ENCODE peak calls at places on chromosomes 5 and 9, in ten cellular contexts. Y, J, F, E, X, D, Z, O, P and T are unnamed samples.

GRCh38 chr9:128723352-128723865 is 518 bp downstream of the ZDHHC12 start:
- DNase-seq in Y (no peak), P (no peak), F (no peak), O (peak), X (no peak), D (no peak), J (no peak), E (no peak), Z (no peak), T (no peak)

GRCh38 chr5:142151436-142152382 is 43.1 kb downstream of the NDFIP1 start:
- DNase-seq in Y (peak), Z (peak), D (peak), E (peak), J (no peak), F (peak), X (peak), P (peak), O (peak), T (peak)

GRCh38 chr5:60674251-60674650 is 25.7 kb downstream of the DEPDC1B start:
- DNase-seq in P (no peak), X (no peak), Z (no peak), F (no peak), O (no peak), J (no peak), D (no peak), E (no peak), Y (no peak), T (no peak)

GRCh38 chr5:19733612-19734495 is 254.1 kb downstream of the CDH18 start:
- DNase-seq in O (no peak), D (no peak), X (no peak), J (no peak), Y (no peak), F (no peak), P (no peak), Z (no peak), E (no peak), T (no peak)

GRCh38 chr5:57193757-57194413 is 20.0 kb downstream of the GPBP1 start:
- DNase-seq in X (no peak), P (no peak), O (no peak), D (no peak), F (no peak), E (no peak), Z (no peak), Y (no peak), J (no peak), T (no peak)

GRCh38 chr5:54556136-54556535 is 38.6 kb downstream of the SNX18 start:
- DNase-seq in D (no peak), F (no peak), E (no peak), P (no peak), O (no peak), J (no peak), Z (no peak), Y (no peak), X (peak), T (no peak)

GRCh38 chr5:567664-568060 is 43.4 kb upstream of the SLC9A3 start:
- DNase-seq in F (no peak), X (no peak), D (no peak), E (no peak), Z (no peak), P (no peak), Y (no peak), J (no peak), O (no peak), T (no peak)

GRCh38 chr9:15541862-15542261 is 11.0 kb upstream of the CCDC171 start:
- DNase-seq in P (no peak), Z (no peak), F (no peak), O (no peak), X (no peak), Y (no peak), D (no peak), J (no peak), E (no peak), T (no peak)

GRCh38 chr5:87541033-87541432 is 128.3 kb upstream of the CCNH start:
- DNase-seq in Y (peak), E (peak), F (no peak), P (no peak), D (peak), X (peak), J (no peak), O (no peak), Z (no peak), T (peak)

GRCh38 chr9:2260401-2261306 is 245.5 kb downstream of the SMARCA2 start:
- DNase-seq in F (no peak), D (peak), Z (peak), E (no peak), O (no peak), P (no peak), Y (peak), J (no peak), X (peak), T (no peak)

GRCh38 chr9:71936066-71936465 is 24.6 kb downstream of the C9orf85 start:
- DNase-seq in E (no peak), Y (no peak), F (no peak), Z (no peak), J (no peak), X (peak), D (no peak), P (no peak), O (no peak), T (no peak)

GRCh38 chr5:113264061-113264460 is 170.7 kb downstream of the TSSK1B start:
- DNase-seq in X (no peak), D (no peak), O (no peak), P (no peak), J (no peak), E (no peak), F (no peak), Z (no peak), Y (peak), T (no peak)

GRCh38 chr5:32055891-32056866 is 117.9 kb downstream of the GOLPH3 start:
- DNase-seq in Z (no peak), O (no peak), Y (no peak), E (no peak), J (no peak), F (no peak), D (no peak), P (no peak), X (no peak), T (no peak)

GRCh38 chr5:173020154-173020581 is 36.0 kb upstream of the CREBRF start:
- DNase-seq in X (no peak), E (no peak), Z (no peak), Y (no peak), O (no peak), D (no peak), F (no peak), J (no peak), P (no peak), T (no peak)

GRCh38 chr5:40879163-40879942 is 29.9 kb upstream of the C7 start:
- DNase-seq in X (peak), Z (no peak), J (no peak), O (peak), E (peak), Y (peak), F (peak), D (peak), P (no peak), T (no peak)

GRCh38 chr5:84494453-84494852 is 109.8 kb upstream of the EDIL3 start:
- DNase-seq in X (no peak), J (no peak), E (no peak), O (no peak), D (no peak), F (no peak), Y (no peak), P (no peak), Z (no peak), T (no peak)

GRCh38 chr5:54881286-54882005 is 103.9 kb downstream of the ESM1 start:
- DNase-seq in J (no peak), F (no peak), E (no peak), D (no peak), X (no peak), Z (no peak), P (no peak), Y (no peak), O (no peak), T (no peak)

GRCh38 chr5:93677344-93678021 is 63.9 kb downstream of the POU5F2 start:
- DNase-seq in O (peak), D (peak), P (no peak), F (no peak), J (no peak), E (peak), Y (peak), X (peak), Z (peak), T (peak)

GRCh38 chr9:109799141-109799540 is 19.1 kb downstream of the PALM2AKAP2 start:
- DNase-seq in F (no peak), Z (no peak), J (no peak), E (no peak), P (no peak), O (no peak), D (no peak), Y (no peak), X (no peak), T (no peak)

GRCh38 chr5:6399978-6400910 is 21.9 kb upstream of the MED10 start:
- DNase-seq in O (no peak), Y (no peak), Z (no peak), F (no peak), X (peak), P (no peak), D (no peak), J (no peak), E (no peak), T (peak)

GRCh38 chr9:101510344-101510940 is 23.2 kb upstream of the RNF20 start:
- DNase-seq in D (no peak), P (no peak), F (no peak), Z (no peak), J (no peak), X (no peak), Y (no peak), E (no peak), O (no peak), T (no peak)

GRCh38 chr9:69019808-69020207 is 5.9 kb upstream of the PRKACG start:
- DNase-seq in F (no peak), Y (no peak), O (peak), P (peak), Z (no peak), E (no peak), J (no peak), D (no peak), X (no peak), T (no peak)

GRCh38 chr9:91065231-91066041 is 263.8 kb downstream of the SYK start:
- DNase-seq in Z (no peak), X (no peak), F (no peak), E (no peak), D (no peak), Y (no peak), P (no peak), O (no peak), J (no peak), T (peak)

GRCh38 chr5:56961746-56962145 is 9.8 kb upstream of the MIER3 start:
- DNase-seq in P (no peak), E (no peak), O (no peak), X (no peak), Z (no peak), D (no peak), F (no peak), J (no peak), Y (no peak), T (no peak)

GRCh38 chr5:83844320-83845068 is 123.8 kb upstream of the HAPLN1 start:
- DNase-seq in D (no peak), X (no peak), P (no peak), F (peak), O (no peak), Z (no peak), E (peak), J (no peak), Y (peak), T (no peak)

GRCh38 chr5:106749826-106750225 is 920.9 kb downstream of the EFNA5 start:
- DNase-seq in P (no peak), Z (no peak), J (no peak), X (no peak), Y (no peak), E (no peak), F (no peak), D (no peak), O (no peak), T (no peak)

GRCh38 chr5:172901012-172901780 is 58.0 kb upstream of the RPL26L1 start:
- DNase-seq in J (no peak), D (no peak), F (no peak), X (peak), Y (no peak), Z (no peak), P (no peak), E (no peak), O (no peak), T (peak)

GRCh38 chr5:116765441-116765840 is 190.8 kb upstream of the SEMA6A start:
- DNase-seq in P (no peak), D (no peak), X (no peak), Y (no peak), J (no peak), E (no peak), Z (no peak), O (no peak), F (no peak), T (no peak)